ENCODE peak calls at places on chromosomes 1 and 21, in nine cellular contexts. L, R, Z, A, D, T, O, P and B are unnamed samples.

GRCh38 chr21:17513214-17514123 is 626 bp downstream of the CXADR start:
- DNase-seq in L (peak; percentile 57), R (peak; percentile 22), Z (peak; percentile 31), A (no peak), D (peak; percentile 76), T (no peak), O (peak; percentile 50), P (peak; percentile 39), B (no peak)

GRCh38 chr1:107529511-107530149 is 388.8 kb downstream of the NTNG1 start:
- DNase-seq in L (peak; percentile 74), R (peak; percentile 63), Z (no peak), A (no peak), D (peak; percentile 70), T (no peak), O (peak; percentile 36), P (peak; percentile 58), B (no peak)

GRCh38 chr21:17387030-17387617 is 125.7 kb upstream of the CXADR start:
- DNase-seq in L (peak; percentile 87), R (peak; percentile 36), Z (no peak), A (no peak), D (peak; percentile 69), T (no peak), O (peak; percentile 14), P (peak; percentile 76), B (no peak)

GRCh38 chr1:228920791-228921190 is 185.5 kb downstream of the RHOU start:
- DNase-seq in L (no peak), R (no peak), Z (no peak), A (peak; percentile 63), D (no peak), T (no peak), O (no peak), P (peak; percentile 72), B (no peak)

GRCh38 chr1:99917214-99917613 is 52.6 kb upstream of the SLC35A3 start:
- DNase-seq in L (no peak), R (no peak), Z (no peak), A (no peak), D (no peak), T (no peak), O (no peak), P (no peak), B (no peak)

GRCh38 chr1:170097449-170097948 is 23.0 kb upstream of the KIFAP3 start:
- DNase-seq in L (no peak), R (no peak), Z (no peak), A (no peak), D (no peak), T (no peak), O (no peak), P (no peak), B (no peak)

GRCh38 chr1:60279798-60280197 is 206.2 kb upstream of the C1orf87 start:
- DNase-seq in L (no peak), R (no peak), Z (no peak), A (no peak), D (no peak), T (no peak), O (peak; percentile 41), P (peak; percentile 35), B (no peak)

GRCh38 chr1:27233677-27234053 is 767 bp upstream of the WDTC1 start:
- DNase-seq in L (no peak), R (no peak), Z (no peak), A (no peak), D (peak; percentile 20), T (no peak), O (no peak), P (no peak), B (no peak)

GRCh38 chr1:211517006-211517405 is 25.0 kb upstream of the RD3 start:
- DNase-seq in L (peak; percentile 62), R (no peak), Z (no peak), A (no peak), D (peak; percentile 74), T (no peak), O (no peak), P (no peak), B (no peak)

GRCh38 chr1:211511947-211512346 is 20.0 kb upstream of the RD3 start:
- DNase-seq in L (no peak), R (no peak), Z (no peak), A (no peak), D (no peak), T (no peak), O (peak; percentile 55), P (peak; percentile 38), B (peak; percentile 37)

GRCh38 chr1:211518330-211519289 is 26.6 kb upstream of the RD3 start:
- DNase-seq in L (peak; percentile 68), R (no peak), Z (no peak), A (no peak), D (no peak), T (no peak), O (no peak), P (no peak), B (no peak)

GRCh38 chr1:211514030-211514754 is 22.2 kb upstream of the RD3 start:
- DNase-seq in L (peak; percentile 84), R (peak; percentile 93), Z (peak; percentile 78), A (peak; percentile 91), D (peak; percentile 96), T (peak; percentile 74), O (peak; percentile 72), P (peak; percentile 91), B (peak; percentile 59)

DNA sequence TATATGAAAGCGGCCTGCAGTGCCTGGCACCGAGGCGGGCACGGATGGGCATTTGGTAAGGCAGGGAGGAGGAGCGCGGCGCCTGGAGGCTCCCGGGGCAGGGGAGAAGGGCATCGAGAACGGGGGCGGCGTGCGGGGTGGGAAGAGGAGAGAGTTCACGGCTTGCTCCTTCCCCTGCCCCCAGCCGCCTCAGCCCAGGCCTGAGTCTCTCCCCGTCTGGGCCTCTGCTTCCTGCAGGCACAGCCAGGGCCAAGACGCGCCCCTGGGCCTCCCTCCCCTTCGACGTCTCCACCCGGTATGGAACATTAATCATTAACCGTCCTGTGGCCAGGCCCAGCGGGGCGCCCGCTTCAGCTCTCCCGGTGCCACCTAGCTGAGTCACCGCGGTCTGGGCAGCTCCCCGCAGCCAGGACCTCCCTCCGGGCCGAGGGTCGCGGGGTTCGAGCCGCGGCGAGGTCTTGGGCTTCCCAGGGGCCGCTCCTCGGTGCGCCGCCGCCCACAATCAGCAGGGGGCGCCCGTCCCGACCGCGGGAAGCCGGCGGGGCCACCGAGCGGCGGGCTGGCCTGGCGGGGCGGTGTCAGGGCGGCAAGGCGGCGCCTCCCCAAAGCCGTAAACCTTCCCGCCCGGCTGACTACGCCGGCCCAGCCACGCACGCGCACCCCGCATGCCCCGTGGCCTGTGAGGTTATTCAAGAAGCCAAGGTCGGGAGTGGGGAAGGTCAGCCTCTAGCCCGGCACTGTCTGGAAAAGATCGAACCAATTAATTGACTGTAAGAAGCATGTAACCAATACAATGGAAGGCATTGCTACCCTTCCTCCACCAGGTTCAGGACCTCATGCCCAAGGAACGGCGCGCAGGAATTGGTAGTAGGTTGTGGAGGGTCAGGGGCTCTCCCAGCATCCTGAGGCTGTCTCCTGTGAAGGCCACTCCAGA is 23.4 kb upstream of the RD3 start:
- DNase-seq in L (peak; percentile 77), R (peak; percentile 80), Z (peak; percentile 49), A (peak; percentile 85), D (peak; percentile 83), T (peak; percentile 82), O (peak; percentile 68), P (peak; percentile 83), B (peak; percentile 36)
- H3K27ac ChIP-seq in L (no peak overlapping the region), R (peak overlapping the region; percentile 82), Z (peak overlapping the region; percentile 64), A (no peak overlapping the region), D (no peak overlapping the region), T (no peak overlapping the region), O (peak overlapping the region; percentile 26), P (no peak overlapping the region), B (peak overlapping the region; percentile 53)

DNA sequence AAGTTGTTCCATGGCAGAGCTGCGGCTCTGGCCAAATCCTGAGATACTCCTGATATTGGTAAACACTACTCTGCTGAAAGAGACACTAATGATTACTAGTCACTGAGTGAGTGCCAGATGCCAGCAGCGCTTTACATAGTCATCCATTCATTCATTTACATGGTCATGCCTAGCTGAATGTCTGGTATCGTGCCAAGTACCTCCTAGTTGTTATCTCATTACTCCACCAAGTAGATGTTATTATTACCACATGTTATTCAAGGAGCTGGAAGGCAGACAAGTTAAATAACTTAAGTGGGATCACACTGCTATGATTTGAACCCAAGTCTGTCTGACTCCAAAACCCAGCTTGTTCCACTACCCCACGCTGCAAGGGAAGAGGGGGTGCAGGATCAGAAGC is 4.7 kb downstream of the OLFML2B start:
- DNase-seq in L (no peak), R (peak; percentile 26), Z (no peak), A (no peak), D (no peak), T (no peak), O (peak; percentile 87), P (peak; percentile 83), B (peak; percentile 77)
- H3K27ac ChIP-seq in L (no peak overlapping the region), R (no peak overlapping the region), Z (no peak overlapping the region), A (peak overlapping the region; percentile 41), D (no peak overlapping the region), T (no peak overlapping the region), O (no peak overlapping the region), P (no peak overlapping the region), B (no peak overlapping the region)

DNA sequence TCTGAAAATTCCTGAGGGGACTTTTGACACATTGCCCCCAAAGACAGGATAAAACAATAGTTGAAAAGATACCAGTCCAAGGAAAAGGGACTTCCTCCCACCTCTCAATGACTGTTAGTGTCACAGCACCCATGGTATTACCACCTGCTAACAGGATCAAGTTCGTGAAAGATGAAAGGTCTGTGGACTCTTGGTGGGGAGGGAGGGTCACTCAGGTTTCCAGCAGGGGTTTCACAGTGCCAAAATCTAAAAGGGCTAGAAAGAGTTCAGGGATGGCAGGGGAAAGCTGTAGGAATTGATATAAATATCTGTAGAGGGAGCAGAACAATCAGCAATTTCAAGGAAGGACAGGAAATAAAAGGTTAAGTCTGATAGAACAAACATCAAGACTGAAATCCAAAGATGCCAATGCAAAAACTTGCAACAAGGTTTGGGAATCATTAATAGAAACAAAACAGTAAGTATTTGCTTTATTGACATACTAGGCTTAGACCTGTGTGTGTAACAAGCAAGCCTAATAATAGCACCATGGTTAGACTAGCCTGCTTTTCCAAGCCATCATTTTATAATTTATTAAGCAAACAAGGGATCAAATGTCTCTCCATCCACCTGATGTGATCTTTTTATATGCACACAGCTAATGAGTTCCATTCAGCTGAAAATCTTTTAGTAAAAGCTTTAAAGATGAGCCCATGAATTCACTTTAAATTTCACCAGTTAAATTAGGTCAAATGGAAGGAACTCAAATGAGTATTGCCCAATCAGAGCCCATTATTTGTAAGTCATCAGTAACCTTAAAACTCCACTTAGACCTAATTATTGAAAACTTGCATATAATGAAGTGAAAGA is 3.7 kb downstream of the MCL1 start:
- DNase-seq in L (no peak), R (no peak), Z (no peak), A (no peak), D (no peak), T (no peak), O (no peak), P (peak; percentile 48), B (no peak)
- H3K27ac ChIP-seq in L (peak overlapping the region; percentile 85), R (no peak overlapping the region), Z (peak overlapping the region; percentile 98), A (peak overlapping the region; percentile 95), D (no peak overlapping the region), T (peak overlapping the region; percentile 100), O (peak overlapping the region; percentile 98), P (peak overlapping the region; percentile 51), B (peak overlapping the region; percentile 100)

GRCh38 chr1:183301239-183301638 is 115.2 kb downstream of the LAMC2 start:
- DNase-seq in L (no peak), R (no peak), Z (no peak), A (no peak), D (no peak), T (no peak), O (no peak), P (no peak), B (no peak)

GRCh38 chr1:183300395-183300794 is 114.3 kb downstream of the LAMC2 start:
- DNase-seq in L (no peak), R (no peak), Z (no peak), A (no peak), D (no peak), T (no peak), O (no peak), P (no peak), B (no peak)

GRCh38 chr1:183302452-183303324 is 115.5 kb downstream of the NMNAT2 start:
- DNase-seq in L (no peak), R (no peak), Z (no peak), A (no peak), D (no peak), T (peak; percentile 33), O (no peak), P (peak; percentile 23), B (no peak)

GRCh38 chr1:183303325-183303645 is 114.9 kb downstream of the NMNAT2 start:
- DNase-seq in L (no peak), R (no peak), Z (no peak), A (no peak), D (peak; percentile 58), T (no peak), O (no peak), P (no peak), B (no peak)

DNA sequence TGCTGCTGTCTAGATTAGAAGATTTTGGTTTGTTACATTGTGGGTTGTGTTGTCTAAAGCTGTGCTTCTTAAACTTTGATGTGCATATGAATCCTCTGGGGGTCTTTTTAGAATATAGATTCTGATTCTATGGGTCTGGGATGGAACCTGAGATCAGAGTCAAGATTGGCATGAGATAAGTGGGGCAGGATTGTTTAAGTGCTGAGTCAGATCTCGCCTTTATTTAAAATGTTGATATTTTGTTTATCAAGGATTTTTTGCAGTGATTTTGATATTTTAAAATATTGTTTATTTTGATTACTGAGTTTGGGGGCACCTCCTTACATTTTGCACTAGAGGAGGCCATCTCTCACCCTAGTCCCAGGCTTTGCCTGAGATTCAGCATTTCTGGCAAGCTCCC is 114.8 kb downstream of the LAMC2 start:
- DNase-seq in L (no peak), R (no peak), Z (no peak), A (no peak), D (no peak), T (no peak), O (no peak), P (no peak), B (no peak)
- H3K27ac ChIP-seq in L (no peak overlapping the region), R (no peak overlapping the region), Z (no peak overlapping the region), A (peak overlapping the region; percentile 71), D (no peak overlapping the region), T (no peak overlapping the region), O (no peak overlapping the region), P (no peak overlapping the region), B (no peak overlapping the region)